ENCODE peak calls at places on chromosomes 5 and 9, in four cellular contexts. One of them, this sample, is unnamed.

GRCh38 chr9:125477089-125477544 is 215.5 kb downstream of the GAPVD1 start:
- DNase-seq in IMR-90: no peak
- DNase-seq in H1: no peak
- DNase-seq in mesendoderm: no peak
- DNase-seq in this sample: no peak

GRCh38 chr9:133856798-133857197 is 118.6 kb upstream of the SARDH start:
- DNase-seq in IMR-90: no peak
- DNase-seq in H1: no peak
- DNase-seq in mesendoderm: no peak
- DNase-seq in this sample: no peak

GRCh38 chr9:86732514-86732913 is 214.8 kb downstream of the GAS1 start:
- DNase-seq in IMR-90: peak
- DNase-seq in H1: no peak
- DNase-seq in mesendoderm: no peak
- DNase-seq in this sample: no peak

GRCh38 chr5:114055810-114056476 is 305.9 kb upstream of the KCNN2 start:
- DNase-seq in IMR-90: peak
- DNase-seq in H1: peak
- DNase-seq in mesendoderm: peak
- DNase-seq in this sample: peak

GRCh38 chr9:127572961-127573727 is 38.9 kb upstream of the STXBP1 start:
- DNase-seq in IMR-90: peak
- DNase-seq in H1: no peak
- DNase-seq in mesendoderm: no peak
- DNase-seq in this sample: no peak

GRCh38 chr5:53350991-53351770 is 129.2 kb upstream of the FST start:
- DNase-seq in IMR-90: peak
- DNase-seq in H1: no peak
- DNase-seq in mesendoderm: peak
- DNase-seq in this sample: no peak

GRCh38 chr5:121981254-121981653 is 19.5 kb downstream of the SRFBP1 start:
- DNase-seq in IMR-90: no peak
- DNase-seq in H1: no peak
- DNase-seq in mesendoderm: no peak
- DNase-seq in this sample: no peak

GRCh38 chr9:6014668-6015270 is 655 bp downstream of the RANBP6 start:
- DNase-seq in IMR-90: peak
- DNase-seq in H1: no peak
- DNase-seq in mesendoderm: peak
- DNase-seq in this sample: no peak

GRCh38 chr9:91820126-91820750 is 129.8 kb downstream of the ROR2 start:
- DNase-seq in IMR-90: no peak
- DNase-seq in H1: no peak
- DNase-seq in mesendoderm: no peak
- DNase-seq in this sample: no peak

GRCh38 chr9:9504869-9505268 is 1107.9 kb downstream of the PTPRD start:
- DNase-seq in IMR-90: no peak
- DNase-seq in H1: no peak
- DNase-seq in mesendoderm: no peak
- DNase-seq in this sample: no peak

GRCh38 chr5:180118391-180118791 is 46.8 kb upstream of the RNF130 start:
- DNase-seq in IMR-90: no peak
- DNase-seq in H1: peak
- DNase-seq in mesendoderm: no peak
- DNase-seq in this sample: no peak

GRCh38 chr5:171607863-171608262 is 177.8 kb upstream of the SMIM23 start:
- DNase-seq in IMR-90: no peak
- DNase-seq in H1: no peak
- DNase-seq in mesendoderm: no peak
- DNase-seq in this sample: no peak

GRCh38 chr5:138408023-138408422 is 30.8 kb upstream of the REEP2 start:
- DNase-seq in IMR-90: no peak
- DNase-seq in H1: no peak
- DNase-seq in mesendoderm: peak
- DNase-seq in this sample: no peak

GRCh38 chr9:20980713-20981481 is 50.5 kb downstream of the HACD4 start:
- DNase-seq in IMR-90: peak
- DNase-seq in H1: no peak
- DNase-seq in mesendoderm: no peak
- DNase-seq in this sample: no peak

GRCh38 chr5:34717426-34718327 is 61.5 kb downstream of the RAI14 start:
- DNase-seq in IMR-90: peak
- DNase-seq in H1: peak
- DNase-seq in mesendoderm: peak
- DNase-seq in this sample: peak

GRCh38 chr5:73298251-73299016 is 125.4 kb downstream of the TMEM174 start:
- DNase-seq in IMR-90: peak
- DNase-seq in H1: peak
- DNase-seq in mesendoderm: no peak
- DNase-seq in this sample: no peak

GRCh38 chr9:99181621-99182020 is 40.1 kb downstream of the ALG2 start:
- DNase-seq in IMR-90: peak
- DNase-seq in H1: no peak
- DNase-seq in mesendoderm: no peak
- DNase-seq in this sample: no peak

GRCh38 chr9:133421615-133422542 is at the start of gene ADAMTS13:
- DNase-seq in IMR-90: peak
- DNase-seq in H1: no peak
- DNase-seq in mesendoderm: peak
- DNase-seq in this sample: peak

GRCh38 chr9:28648723-28649122 is 1075.4 kb upstream of the C9orf72 start:
- DNase-seq in IMR-90: no peak
- DNase-seq in H1: no peak
- DNase-seq in mesendoderm: peak
- DNase-seq in this sample: no peak

GRCh38 chr5:180328296-180329137 is 24.6 kb downstream of the GFPT2 start:
- DNase-seq in IMR-90: peak
- DNase-seq in H1: peak
- DNase-seq in mesendoderm: peak
- DNase-seq in this sample: peak

GRCh38 chr5:112006721-112007120 is 249.7 kb upstream of the NREP start:
- DNase-seq in IMR-90: peak
- DNase-seq in H1: no peak
- DNase-seq in mesendoderm: no peak
- DNase-seq in this sample: no peak

GRCh38 chr5:13976867-13977479 is 32.5 kb upstream of the DNAH5 start:
- DNase-seq in IMR-90: peak
- DNase-seq in H1: no peak
- DNase-seq in mesendoderm: peak
- DNase-seq in this sample: no peak

GRCh38 chr9:93268551-93269314 is 84.8 kb downstream of the WNK2 start:
- DNase-seq in IMR-90: no peak
- DNase-seq in H1: no peak
- DNase-seq in mesendoderm: no peak
- DNase-seq in this sample: no peak

GRCh38 chr9:5510360-5510931 is at the start of gene PDCD1LG2:
- DNase-seq in IMR-90: peak
- DNase-seq in H1: no peak
- DNase-seq in mesendoderm: no peak
- DNase-seq in this sample: no peak

GRCh38 chr5:142459209-142459608 is 134.4 kb upstream of the SPRY4 start:
- DNase-seq in IMR-90: no peak
- DNase-seq in H1: no peak
- DNase-seq in mesendoderm: no peak
- DNase-seq in this sample: no peak

GRCh38 chr5:154086641-154087040 is 47.9 kb downstream of the MFAP3 start:
- DNase-seq in IMR-90: no peak
- DNase-seq in H1: no peak
- DNase-seq in mesendoderm: no peak
- DNase-seq in this sample: no peak

GRCh38 chr5:150492621-150493020 is 15.3 kb upstream of the NDST1 start:
- DNase-seq in IMR-90: peak
- DNase-seq in H1: no peak
- DNase-seq in mesendoderm: no peak
- DNase-seq in this sample: no peak

GRCh38 chr5:16980983-16981382 is 44.9 kb upstream of the MYO10 start:
- DNase-seq in IMR-90: peak
- DNase-seq in H1: no peak
- DNase-seq in mesendoderm: no peak
- DNase-seq in this sample: no peak

GRCh38 chr9:133063159-133063499 is 1.3 kb downstream of the CEL start:
- DNase-seq in IMR-90: no peak
- DNase-seq in H1: no peak
- DNase-seq in mesendoderm: no peak
- DNase-seq in this sample: no peak

GRCh38 chr9:110745656-110746055 is 77.1 kb downstream of the MUSK start:
- DNase-seq in IMR-90: peak
- DNase-seq in H1: no peak
- DNase-seq in mesendoderm: no peak
- DNase-seq in this sample: no peak

GRCh38 chr9:31253800-31254762 is 1130.4 kb upstream of the ACO1 start:
- DNase-seq in IMR-90: no peak
- DNase-seq in H1: no peak
- DNase-seq in mesendoderm: no peak
- DNase-seq in this sample: no peak

GRCh38 chr9:31243386-31243785 is 1141.1 kb upstream of the ACO1 start:
- DNase-seq in IMR-90: no peak
- DNase-seq in H1: no peak
- DNase-seq in mesendoderm: no peak
- DNase-seq in this sample: no peak

GRCh38 chr9:31251386-31251785 is 1133.1 kb upstream of the ACO1 start:
- DNase-seq in IMR-90: no peak
- DNase-seq in H1: no peak
- DNase-seq in mesendoderm: no peak
- DNase-seq in this sample: no peak

DNA sequence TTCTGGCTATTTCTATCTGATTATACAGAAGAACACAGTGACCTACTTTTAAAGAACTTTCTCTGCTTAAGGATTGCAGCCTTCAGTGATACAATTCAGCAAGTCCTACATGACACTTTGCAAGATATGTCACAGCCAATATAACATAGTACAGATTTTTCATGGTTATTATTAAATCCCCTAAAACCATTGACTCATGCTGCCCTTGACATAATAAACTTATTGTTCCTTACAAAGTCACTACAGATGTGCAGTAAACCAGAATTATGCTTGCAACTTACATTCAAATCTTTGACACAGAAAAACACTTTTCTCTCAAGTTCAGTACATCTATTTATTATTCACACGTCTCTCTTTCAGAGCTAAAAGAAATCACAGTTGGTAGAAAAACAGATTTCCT is 1136.3 kb upstream of the ACO1 start:
- DNase-seq in IMR-90: no peak
- DNase-seq in H1: no peak
- DNase-seq in mesendoderm: no peak
- DNase-seq in this sample: no peak
- H4K5ac ChIP-seq in IMR-90: no peak
- H4K5ac ChIP-seq in H1: no peak
- H4K5ac ChIP-seq in mesendoderm: no peak
- H4K5ac ChIP-seq in this sample: no peak

GRCh38 chr5:169099801-169100734 is 200.9 kb downstream of the SLIT3 start:
- DNase-seq in IMR-90: no peak
- DNase-seq in H1: no peak
- DNase-seq in mesendoderm: no peak
- DNase-seq in this sample: no peak

GRCh38 chr5:169101966-169102365 is 199.0 kb downstream of the SLIT3 start:
- DNase-seq in IMR-90: no peak
- DNase-seq in H1: no peak
- DNase-seq in mesendoderm: no peak
- DNase-seq in this sample: no peak

GRCh38 chr5:169098331-169099121 is 202.4 kb downstream of the SLIT3 start:
- DNase-seq in IMR-90: no peak
- DNase-seq in H1: no peak
- DNase-seq in mesendoderm: no peak
- DNase-seq in this sample: no peak

GRCh38 chr5:169097897-169098296 is 203.0 kb downstream of the SLIT3 start:
- DNase-seq in IMR-90: no peak
- DNase-seq in H1: no peak
- DNase-seq in mesendoderm: no peak
- DNase-seq in this sample: no peak

DNA sequence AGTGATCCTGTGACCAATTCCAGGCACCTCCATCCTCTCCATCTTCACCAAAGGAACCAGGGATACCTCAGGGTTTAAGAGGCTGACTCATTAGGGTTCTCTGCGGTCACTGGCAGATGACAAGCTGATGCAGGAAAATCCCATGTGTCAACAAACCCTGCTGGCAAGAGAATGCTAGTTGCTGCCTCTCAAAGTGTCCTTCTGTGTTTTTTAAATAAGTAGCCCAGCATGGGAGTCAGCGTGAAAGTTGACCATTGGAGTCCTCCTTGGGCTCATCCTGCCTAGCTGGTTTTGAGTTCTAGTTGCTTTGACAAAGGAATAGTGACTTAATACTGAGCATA is 200.2 kb downstream of the SLIT3 start:
- DNase-seq in IMR-90: no peak
- DNase-seq in H1: no peak
- DNase-seq in mesendoderm: peak
- DNase-seq in this sample: no peak
- H4K5ac ChIP-seq in IMR-90: no peak
- H4K5ac ChIP-seq in H1: no peak
- H4K5ac ChIP-seq in mesendoderm: no peak
- H4K5ac ChIP-seq in this sample: no peak

GRCh38 chr9:26947736-26948135 is 694 bp upstream of the PLAA start:
- DNase-seq in IMR-90: no peak
- DNase-seq in H1: no peak
- DNase-seq in mesendoderm: peak
- DNase-seq in this sample: no peak
- H4K5ac ChIP-seq in IMR-90: peak
- H4K5ac ChIP-seq in H1: peak
- H4K5ac ChIP-seq in mesendoderm: no peak
- H4K5ac ChIP-seq in this sample: no peak

GRCh38 chr5:140295414-140295813 is 7.5 kb downstream of the PFDN1 start:
- DNase-seq in IMR-90: peak
- DNase-seq in H1: no peak
- DNase-seq in mesendoderm: peak
- DNase-seq in this sample: no peak
- H4K5ac ChIP-seq in IMR-90: no peak
- H4K5ac ChIP-seq in H1: no peak
- H4K5ac ChIP-seq in mesendoderm: no peak
- H4K5ac ChIP-seq in this sample: no peak

GRCh38 chr5:1516615-1517601 is 6.9 kb downstream of the LPCAT1 start:
- DNase-seq in IMR-90: peak
- DNase-seq in H1: peak
- DNase-seq in mesendoderm: peak
- DNase-seq in this sample: peak
- H4K5ac ChIP-seq in IMR-90: peak
- H4K5ac ChIP-seq in H1: peak
- H4K5ac ChIP-seq in mesendoderm: no peak
- H4K5ac ChIP-seq in this sample: no peak

DNA sequence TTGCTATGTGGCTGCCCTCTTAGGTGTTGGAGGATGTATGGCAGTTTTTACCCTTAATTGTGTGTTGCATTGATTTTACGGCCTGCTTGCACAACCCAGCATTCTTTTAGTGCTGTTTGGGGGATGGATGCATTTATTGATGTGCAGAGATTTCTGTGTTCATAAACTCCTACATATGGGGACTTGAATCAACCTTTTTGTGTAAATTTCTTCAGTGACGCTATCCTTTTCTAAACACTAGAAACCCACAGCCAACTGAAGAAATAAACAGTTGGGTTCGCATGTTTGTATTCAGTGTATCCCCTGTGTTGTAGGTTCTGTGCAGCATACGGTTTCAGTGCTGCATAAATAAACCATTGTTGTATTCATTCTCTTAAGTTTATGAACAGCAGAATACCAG is 263.6 kb downstream of the RASEF start:
- DNase-seq in IMR-90: peak
- DNase-seq in H1: no peak
- DNase-seq in mesendoderm: no peak
- DNase-seq in this sample: no peak
- H4K5ac ChIP-seq in IMR-90: no peak
- H4K5ac ChIP-seq in H1: no peak
- H4K5ac ChIP-seq in mesendoderm: no peak
- H4K5ac ChIP-seq in this sample: no peak